ENCODE peak calls at places on chromosomes 3 and 15, in eight cellular contexts. T is nucleus accumbens, N is pancreas, P is midbrain, C is transverse colon, O is germinal center, E is neural progenitor cell, X is suprapubic skin. D is an unnamed sample.

GRCh38 chr3:115325539-115325938 is 178.5 kb upstream of the ZBTB20 start:
- DNase-seq in T (no peak), N (no peak), P (no peak), C (no peak), O (no peak), E (peak), X (no peak), D (no peak)

GRCh38 chr15:73956276-73957086 is 30.2 kb downstream of the LOXL1 start:
- DNase-seq in T (no peak), N (no peak), P (no peak), C (no peak), O (no peak), E (no peak), X (peak), D (no peak)

GRCh38 chr15:38652998-38653397 is 88.4 kb upstream of the RASGRP1 start:
- DNase-seq in T (no peak), N (no peak), P (no peak), C (peak), O (peak), E (no peak), X (no peak), D (peak)

GRCh38 chr15:74633781-74634180 is 18.1 kb downstream of the CLK3 start:
- DNase-seq in T (no peak), N (no peak), P (no peak), C (no peak), O (no peak), E (no peak), X (no peak), D (no peak)

GRCh38 chr3:157093096-157093495 is 66.9 kb downstream of the CCNL1 start:
- DNase-seq in T (no peak), N (no peak), P (no peak), C (no peak), O (no peak), E (no peak), X (no peak), D (no peak)

GRCh38 chr3:141064255-141064926 is 13.2 kb downstream of the SPSB4 start:
- DNase-seq in T (no peak), N (no peak), P (no peak), C (no peak), O (no peak), E (no peak), X (no peak), D (no peak)

GRCh38 chr3:139199421-139200010 is 144.3 kb upstream of the MRPS22 start:
- DNase-seq in T (no peak), N (no peak), P (no peak), C (no peak), O (no peak), E (no peak), X (no peak), D (no peak)

GRCh38 chr15:56045068-56045748 is 51.8 kb upstream of the NEDD4 start:
- DNase-seq in T (no peak), N (no peak), P (no peak), C (no peak), O (no peak), E (no peak), X (no peak), D (no peak)

GRCh38 chr3:124007186-124007585 is 15.3 kb upstream of the ROPN1 start:
- DNase-seq in T (no peak), N (no peak), P (no peak), C (no peak), O (no peak), E (no peak), X (no peak), D (no peak)

GRCh38 chr3:122754867-122755835 is 38.5 kb downstream of the HSPBAP1 start:
- DNase-seq in T (no peak), N (no peak), P (no peak), C (no peak), O (peak), E (peak), X (no peak), D (peak)